ENCODE peak calls at places on chromosomes 7 and 10, in eight cellular contexts. One of them, this sample, is unnamed.

GRCh38 chr7:2680792-2681490 is 7.1 kb upstream of the AMZ1 start:
- DNase-seq in HS-5: peak
- DNase-seq in fibroblast of mammary gland: peak
- DNase-seq in head of caudate nucleus: peak
- DNase-seq in HEK293T: peak
- DNase-seq in stimulated activated CD8-positive, alpha-beta memory T cell treated with anti-CD3 and anti-CD28 coated beads, Interleukin-15, amount 100 ng/mL, for 4 hours: no peak
- DNase-seq in brain microvascular endothelial cell: peak
- DNase-seq in AG09309: no peak
- DNase-seq in this sample: no peak

GRCh38 chr7:157622408-157623221 is 285.8 kb downstream of the DNAJB6 start:
- DNase-seq in HS-5: no peak
- DNase-seq in fibroblast of mammary gland: no peak
- DNase-seq in head of caudate nucleus: no peak
- DNase-seq in HEK293T: no peak
- DNase-seq in stimulated activated CD8-positive, alpha-beta memory T cell treated with anti-CD3 and anti-CD28 coated beads, Interleukin-15, amount 100 ng/mL, for 4 hours: no peak
- DNase-seq in brain microvascular endothelial cell: no peak
- DNase-seq in AG09309: no peak
- DNase-seq in this sample: no peak

GRCh38 chr10:49632406-49633317 is 18.8 kb downstream of the CHAT start:
- DNase-seq in HS-5: no peak
- DNase-seq in fibroblast of mammary gland: peak
- DNase-seq in head of caudate nucleus: no peak
- DNase-seq in HEK293T: no peak
- DNase-seq in stimulated activated CD8-positive, alpha-beta memory T cell treated with anti-CD3 and anti-CD28 coated beads, Interleukin-15, amount 100 ng/mL, for 4 hours: no peak
- DNase-seq in brain microvascular endothelial cell: no peak
- DNase-seq in AG09309: no peak
- DNase-seq in this sample: no peak

GRCh38 chr7:45082031-45082830 is 6.5 kb downstream of the NACAD start:
- DNase-seq in HS-5: no peak
- DNase-seq in fibroblast of mammary gland: peak
- DNase-seq in head of caudate nucleus: peak
- DNase-seq in HEK293T: no peak
- DNase-seq in stimulated activated CD8-positive, alpha-beta memory T cell treated with anti-CD3 and anti-CD28 coated beads, Interleukin-15, amount 100 ng/mL, for 4 hours: no peak
- DNase-seq in brain microvascular endothelial cell: no peak
- DNase-seq in AG09309: no peak
- DNase-seq in this sample: no peak

GRCh38 chr7:49389866-49390265 is 383.6 kb upstream of the VWC2 start:
- DNase-seq in HS-5: no peak
- DNase-seq in fibroblast of mammary gland: no peak
- DNase-seq in head of caudate nucleus: no peak
- DNase-seq in HEK293T: no peak
- DNase-seq in stimulated activated CD8-positive, alpha-beta memory T cell treated with anti-CD3 and anti-CD28 coated beads, Interleukin-15, amount 100 ng/mL, for 4 hours: no peak
- DNase-seq in brain microvascular endothelial cell: no peak
- DNase-seq in AG09309: no peak
- DNase-seq in this sample: no peak

GRCh38 chr7:124784879-124785818 is 19.6 kb upstream of the GPR37 start:
- DNase-seq in HS-5: peak
- DNase-seq in fibroblast of mammary gland: peak
- DNase-seq in head of caudate nucleus: peak
- DNase-seq in HEK293T: peak
- DNase-seq in stimulated activated CD8-positive, alpha-beta memory T cell treated with anti-CD3 and anti-CD28 coated beads, Interleukin-15, amount 100 ng/mL, for 4 hours: no peak
- DNase-seq in brain microvascular endothelial cell: peak
- DNase-seq in AG09309: peak
- DNase-seq in this sample: peak

GRCh38 chr10:73601486-73601921 is 10.4 kb upstream of the USP54 start:
- DNase-seq in HS-5: no peak
- DNase-seq in fibroblast of mammary gland: no peak
- DNase-seq in head of caudate nucleus: no peak
- DNase-seq in HEK293T: no peak
- DNase-seq in stimulated activated CD8-positive, alpha-beta memory T cell treated with anti-CD3 and anti-CD28 coated beads, Interleukin-15, amount 100 ng/mL, for 4 hours: no peak
- DNase-seq in brain microvascular endothelial cell: peak
- DNase-seq in AG09309: no peak
- DNase-seq in this sample: no peak

GRCh38 chr10:124138195-124138882 is 44.9 kb upstream of the CHST15 start:
- DNase-seq in HS-5: no peak
- DNase-seq in fibroblast of mammary gland: peak
- DNase-seq in head of caudate nucleus: peak
- DNase-seq in HEK293T: no peak
- DNase-seq in stimulated activated CD8-positive, alpha-beta memory T cell treated with anti-CD3 and anti-CD28 coated beads, Interleukin-15, amount 100 ng/mL, for 4 hours: no peak
- DNase-seq in brain microvascular endothelial cell: no peak
- DNase-seq in AG09309: peak
- DNase-seq in this sample: no peak

GRCh38 chr10:50404021-50404823 is 152.9 kb upstream of the ASAH2 start:
- DNase-seq in HS-5: no peak
- DNase-seq in fibroblast of mammary gland: no peak
- DNase-seq in head of caudate nucleus: no peak
- DNase-seq in HEK293T: no peak
- DNase-seq in stimulated activated CD8-positive, alpha-beta memory T cell treated with anti-CD3 and anti-CD28 coated beads, Interleukin-15, amount 100 ng/mL, for 4 hours: no peak
- DNase-seq in brain microvascular endothelial cell: no peak
- DNase-seq in AG09309: no peak
- DNase-seq in this sample: no peak

GRCh38 chr7:86972072-86972471 is 87.4 kb downstream of the ELAPOR2 start:
- DNase-seq in HS-5: no peak
- DNase-seq in fibroblast of mammary gland: peak
- DNase-seq in head of caudate nucleus: no peak
- DNase-seq in HEK293T: no peak
- DNase-seq in stimulated activated CD8-positive, alpha-beta memory T cell treated with anti-CD3 and anti-CD28 coated beads, Interleukin-15, amount 100 ng/mL, for 4 hours: no peak
- DNase-seq in brain microvascular endothelial cell: no peak
- DNase-seq in AG09309: no peak
- DNase-seq in this sample: no peak

GRCh38 chr10:101030492-101031127 is 319 bp downstream of the PDZD7 start:
- DNase-seq in HS-5: no peak
- DNase-seq in fibroblast of mammary gland: no peak
- DNase-seq in head of caudate nucleus: no peak
- DNase-seq in HEK293T: no peak
- DNase-seq in stimulated activated CD8-positive, alpha-beta memory T cell treated with anti-CD3 and anti-CD28 coated beads, Interleukin-15, amount 100 ng/mL, for 4 hours: no peak
- DNase-seq in brain microvascular endothelial cell: no peak
- DNase-seq in AG09309: no peak
- DNase-seq in this sample: no peak

GRCh38 chr10:80699602-80700039 is 161.9 kb downstream of the SH2D4B start:
- DNase-seq in HS-5: peak
- DNase-seq in fibroblast of mammary gland: peak
- DNase-seq in head of caudate nucleus: peak
- DNase-seq in HEK293T: peak
- DNase-seq in stimulated activated CD8-positive, alpha-beta memory T cell treated with anti-CD3 and anti-CD28 coated beads, Interleukin-15, amount 100 ng/mL, for 4 hours: peak
- DNase-seq in brain microvascular endothelial cell: peak
- DNase-seq in AG09309: peak
- DNase-seq in this sample: peak

GRCh38 chr7:47945261-47946015 is 2.8 kb downstream of the PKD1L1 start:
- DNase-seq in HS-5: peak
- DNase-seq in fibroblast of mammary gland: peak
- DNase-seq in head of caudate nucleus: peak
- DNase-seq in HEK293T: peak
- DNase-seq in stimulated activated CD8-positive, alpha-beta memory T cell treated with anti-CD3 and anti-CD28 coated beads, Interleukin-15, amount 100 ng/mL, for 4 hours: no peak
- DNase-seq in brain microvascular endothelial cell: peak
- DNase-seq in AG09309: no peak
- DNase-seq in this sample: peak

GRCh38 chr7:158685727-158686126 is 18.9 kb downstream of the NCAPG2 start:
- DNase-seq in HS-5: peak
- DNase-seq in fibroblast of mammary gland: peak
- DNase-seq in head of caudate nucleus: no peak
- DNase-seq in HEK293T: no peak
- DNase-seq in stimulated activated CD8-positive, alpha-beta memory T cell treated with anti-CD3 and anti-CD28 coated beads, Interleukin-15, amount 100 ng/mL, for 4 hours: no peak
- DNase-seq in brain microvascular endothelial cell: no peak
- DNase-seq in AG09309: no peak
- DNase-seq in this sample: no peak

GRCh38 chr10:15483215-15483970 is 112.3 kb upstream of the FAM171A1 start:
- DNase-seq in HS-5: no peak
- DNase-seq in fibroblast of mammary gland: no peak
- DNase-seq in head of caudate nucleus: no peak
- DNase-seq in HEK293T: no peak
- DNase-seq in stimulated activated CD8-positive, alpha-beta memory T cell treated with anti-CD3 and anti-CD28 coated beads, Interleukin-15, amount 100 ng/mL, for 4 hours: no peak
- DNase-seq in brain microvascular endothelial cell: no peak
- DNase-seq in AG09309: no peak
- DNase-seq in this sample: no peak

GRCh38 chr10:63346015-63346441 is 119.7 kb downstream of the JMJD1C start:
- DNase-seq in HS-5: no peak
- DNase-seq in fibroblast of mammary gland: peak
- DNase-seq in head of caudate nucleus: no peak
- DNase-seq in HEK293T: no peak
- DNase-seq in stimulated activated CD8-positive, alpha-beta memory T cell treated with anti-CD3 and anti-CD28 coated beads, Interleukin-15, amount 100 ng/mL, for 4 hours: no peak
- DNase-seq in brain microvascular endothelial cell: peak
- DNase-seq in AG09309: no peak
- DNase-seq in this sample: no peak

GRCh38 chr10:69500864-69501468 is 49.7 kb downstream of the TSPAN15 start:
- DNase-seq in HS-5: no peak
- DNase-seq in fibroblast of mammary gland: no peak
- DNase-seq in head of caudate nucleus: no peak
- DNase-seq in HEK293T: no peak
- DNase-seq in stimulated activated CD8-positive, alpha-beta memory T cell treated with anti-CD3 and anti-CD28 coated beads, Interleukin-15, amount 100 ng/mL, for 4 hours: no peak
- DNase-seq in brain microvascular endothelial cell: no peak
- DNase-seq in AG09309: no peak
- DNase-seq in this sample: no peak

GRCh38 chr10:86964847-86965190 is 3.5 kb upstream of the ADIRF start:
- DNase-seq in HS-5: no peak
- DNase-seq in fibroblast of mammary gland: no peak
- DNase-seq in head of caudate nucleus: no peak
- DNase-seq in HEK293T: no peak
- DNase-seq in stimulated activated CD8-positive, alpha-beta memory T cell treated with anti-CD3 and anti-CD28 coated beads, Interleukin-15, amount 100 ng/mL, for 4 hours: no peak
- DNase-seq in brain microvascular endothelial cell: no peak
- DNase-seq in AG09309: no peak
- DNase-seq in this sample: no peak

GRCh38 chr7:145382762-145383161 is 546.9 kb upstream of the TPK1 start:
- DNase-seq in HS-5: no peak
- DNase-seq in fibroblast of mammary gland: no peak
- DNase-seq in head of caudate nucleus: no peak
- DNase-seq in HEK293T: no peak
- DNase-seq in stimulated activated CD8-positive, alpha-beta memory T cell treated with anti-CD3 and anti-CD28 coated beads, Interleukin-15, amount 100 ng/mL, for 4 hours: no peak
- DNase-seq in brain microvascular endothelial cell: no peak
- DNase-seq in AG09309: no peak
- DNase-seq in this sample: no peak

GRCh38 chr7:107622429-107622828 is 38.2 kb upstream of the SLC26A4 start:
- DNase-seq in HS-5: peak
- DNase-seq in fibroblast of mammary gland: peak
- DNase-seq in head of caudate nucleus: no peak
- DNase-seq in HEK293T: no peak
- DNase-seq in stimulated activated CD8-positive, alpha-beta memory T cell treated with anti-CD3 and anti-CD28 coated beads, Interleukin-15, amount 100 ng/mL, for 4 hours: no peak
- DNase-seq in brain microvascular endothelial cell: peak
- DNase-seq in AG09309: peak
- DNase-seq in this sample: peak

GRCh38 chr7:54179321-54180029 is 362.7 kb upstream of the VSTM2A start:
- DNase-seq in HS-5: peak
- DNase-seq in fibroblast of mammary gland: no peak
- DNase-seq in head of caudate nucleus: no peak
- DNase-seq in HEK293T: no peak
- DNase-seq in stimulated activated CD8-positive, alpha-beta memory T cell treated with anti-CD3 and anti-CD28 coated beads, Interleukin-15, amount 100 ng/mL, for 4 hours: no peak
- DNase-seq in brain microvascular endothelial cell: no peak
- DNase-seq in AG09309: no peak
- DNase-seq in this sample: no peak

GRCh38 chr10:53434413-53434812 is 661.8 kb upstream of the MBL2 start:
- DNase-seq in HS-5: no peak
- DNase-seq in fibroblast of mammary gland: no peak
- DNase-seq in head of caudate nucleus: no peak
- DNase-seq in HEK293T: no peak
- DNase-seq in stimulated activated CD8-positive, alpha-beta memory T cell treated with anti-CD3 and anti-CD28 coated beads, Interleukin-15, amount 100 ng/mL, for 4 hours: no peak
- DNase-seq in brain microvascular endothelial cell: no peak
- DNase-seq in AG09309: no peak
- DNase-seq in this sample: no peak

GRCh38 chr7:64045301-64046040 is at the start of gene ZNF727:
- DNase-seq in HS-5: no peak
- DNase-seq in fibroblast of mammary gland: peak
- DNase-seq in head of caudate nucleus: peak
- DNase-seq in HEK293T: no peak
- DNase-seq in stimulated activated CD8-positive, alpha-beta memory T cell treated with anti-CD3 and anti-CD28 coated beads, Interleukin-15, amount 100 ng/mL, for 4 hours: peak
- DNase-seq in brain microvascular endothelial cell: no peak
- DNase-seq in AG09309: no peak
- DNase-seq in this sample: no peak

GRCh38 chr7:33061282-33061928 is 1.2 kb downstream of the NT5C3A start:
- DNase-seq in HS-5: no peak
- DNase-seq in fibroblast of mammary gland: no peak
- DNase-seq in head of caudate nucleus: no peak
- DNase-seq in HEK293T: no peak
- DNase-seq in stimulated activated CD8-positive, alpha-beta memory T cell treated with anti-CD3 and anti-CD28 coated beads, Interleukin-15, amount 100 ng/mL, for 4 hours: no peak
- DNase-seq in brain microvascular endothelial cell: no peak
- DNase-seq in AG09309: no peak
- DNase-seq in this sample: no peak

GRCh38 chr7:24926623-24927539 is 53.1 kb downstream of the OSBPL3 start:
- DNase-seq in HS-5: peak
- DNase-seq in fibroblast of mammary gland: peak
- DNase-seq in head of caudate nucleus: no peak
- DNase-seq in HEK293T: no peak
- DNase-seq in stimulated activated CD8-positive, alpha-beta memory T cell treated with anti-CD3 and anti-CD28 coated beads, Interleukin-15, amount 100 ng/mL, for 4 hours: no peak
- DNase-seq in brain microvascular endothelial cell: peak
- DNase-seq in AG09309: peak
- DNase-seq in this sample: no peak

GRCh38 chr7:2633538-2634264 is 1.9 kb downstream of the TTYH3 start:
- DNase-seq in HS-5: peak
- DNase-seq in fibroblast of mammary gland: peak
- DNase-seq in head of caudate nucleus: peak
- DNase-seq in HEK293T: no peak
- DNase-seq in stimulated activated CD8-positive, alpha-beta memory T cell treated with anti-CD3 and anti-CD28 coated beads, Interleukin-15, amount 100 ng/mL, for 4 hours: peak
- DNase-seq in brain microvascular endothelial cell: peak
- DNase-seq in AG09309: peak
- DNase-seq in this sample: no peak

GRCh38 chr10:77974396-77975074 is 48.0 kb upstream of the DLG5 start:
- DNase-seq in HS-5: no peak
- DNase-seq in fibroblast of mammary gland: peak
- DNase-seq in head of caudate nucleus: no peak
- DNase-seq in HEK293T: peak
- DNase-seq in stimulated activated CD8-positive, alpha-beta memory T cell treated with anti-CD3 and anti-CD28 coated beads, Interleukin-15, amount 100 ng/mL, for 4 hours: no peak
- DNase-seq in brain microvascular endothelial cell: peak
- DNase-seq in AG09309: no peak
- DNase-seq in this sample: peak

GRCh38 chr7:43612599-43613589 is 30.0 kb downstream of the STK17A start:
- DNase-seq in HS-5: no peak
- DNase-seq in fibroblast of mammary gland: peak
- DNase-seq in head of caudate nucleus: no peak
- DNase-seq in HEK293T: no peak
- DNase-seq in stimulated activated CD8-positive, alpha-beta memory T cell treated with anti-CD3 and anti-CD28 coated beads, Interleukin-15, amount 100 ng/mL, for 4 hours: no peak
- DNase-seq in brain microvascular endothelial cell: peak
- DNase-seq in AG09309: peak
- DNase-seq in this sample: no peak

GRCh38 chr10:116780691-116781205 is 38.4 kb upstream of the HSPA12A start:
- DNase-seq in HS-5: no peak
- DNase-seq in fibroblast of mammary gland: peak
- DNase-seq in head of caudate nucleus: no peak
- DNase-seq in HEK293T: no peak
- DNase-seq in stimulated activated CD8-positive, alpha-beta memory T cell treated with anti-CD3 and anti-CD28 coated beads, Interleukin-15, amount 100 ng/mL, for 4 hours: no peak
- DNase-seq in brain microvascular endothelial cell: no peak
- DNase-seq in AG09309: no peak
- DNase-seq in this sample: no peak